ENCODE peak calls at places on chromosomes 4 and X, in seven cellular contexts. C, H, T, D, Q, E and B are unnamed samples.
A peak's percentile ranks its signal among the peaks of the same experiment; 100 is the strongest.

GRCh38 chrX:82081027-82081426 is 879.1 kb downstream of the SH3BGRL start:
- DNase-seq in C (no peak), H (no peak), T (no peak), D (no peak), Q (no peak), E (no peak), B (no peak)

GRCh38 chr4:119810001-119810400 is 181.4 kb upstream of the PDE5A start:
- DNase-seq in C (peak; percentile 50), H (no peak), T (no peak), D (no peak), Q (no peak), E (no peak), B (no peak)

GRCh38 chrX:43474321-43474720 is 181.8 kb upstream of the MAOA start:
- DNase-seq in C (no peak), H (no peak), T (no peak), D (no peak), Q (peak; percentile 21), E (no peak), B (no peak)

GRCh38 chr4:115972967-115973366 is 859.5 kb upstream of the NDST4 start:
- DNase-seq in C (no peak), H (no peak), T (no peak), D (no peak), Q (no peak), E (no peak), B (no peak)

GRCh38 chrX:150547511-150548115 is 20.8 kb upstream of the MTM1 start:
- DNase-seq in C (no peak), H (peak; percentile 73), T (peak; percentile 69), D (peak; percentile 68), Q (no peak), E (peak; percentile 4), B (peak; percentile 37)

GRCh38 chr4:39621582-39621981 is 17.1 kb downstream of the SMIM14 start:
- DNase-seq in C (peak; percentile 81), H (peak; percentile 52), T (no peak), D (peak; percentile 31), Q (peak; percentile 11), E (no peak), B (no peak)

GRCh38 chr4:1766336-1767057 is 26.6 kb upstream of the FGFR3 start:
- DNase-seq in C (no peak), H (peak; percentile 69), T (no peak), D (no peak), Q (no peak), E (no peak), B (peak; percentile 28)

GRCh38 chrX:90617710-90618325 is 696.1 kb downstream of the TGIF2LX start:
- DNase-seq in C (no peak), H (no peak), T (no peak), D (no peak), Q (no peak), E (no peak), B (no peak)

GRCh38 chr4:108702960-108703359 is 52.6 kb downstream of the OSTC start:
- DNase-seq in C (no peak), H (no peak), T (no peak), D (no peak), Q (no peak), E (no peak), B (no peak)

GRCh38 chr4:7701866-7702649 is 237.6 kb downstream of the AFAP1 start:
- DNase-seq in C (no peak), H (no peak), T (no peak), D (no peak), Q (peak; percentile 21), E (no peak), B (no peak)

GRCh38 chr4:20456416-20456815 is 204.7 kb downstream of the SLIT2 start:
- DNase-seq in C (peak; percentile 20), H (no peak), T (no peak), D (no peak), Q (no peak), E (no peak), B (no peak)

GRCh38 chr4:2868840-2869487 is 25.3 kb downstream of the ADD1 start:
- DNase-seq in C (no peak), H (no peak), T (no peak), D (no peak), Q (no peak), E (no peak), B (no peak)

GRCh38 chr4:52712991-52713275 is 38.3 kb downstream of the ERVMER34-1 start:
- DNase-seq in C (no peak), H (no peak), T (no peak), D (no peak), Q (no peak), E (no peak), B (no peak)

GRCh38 chr4:56668267-56668666 is 12.8 kb downstream of the HOPX start:
- DNase-seq in C (no peak), H (no peak), T (no peak), D (peak; percentile 15), Q (no peak), E (no peak), B (no peak)

GRCh38 chrX:123481908-123482873 is 250.7 kb downstream of the THOC2 start:
- DNase-seq in C (peak; percentile 27), H (no peak), T (no peak), D (no peak), Q (no peak), E (no peak), B (no peak)
- H3K27ac ChIP-seq in C (no peak overlapping the region), H (no peak overlapping the region), T (peak overlapping the region; percentile 40), D (peak overlapping the region; percentile 37), Q (no peak overlapping the region), E (no peak overlapping the region), B (no peak overlapping the region)

DNA sequence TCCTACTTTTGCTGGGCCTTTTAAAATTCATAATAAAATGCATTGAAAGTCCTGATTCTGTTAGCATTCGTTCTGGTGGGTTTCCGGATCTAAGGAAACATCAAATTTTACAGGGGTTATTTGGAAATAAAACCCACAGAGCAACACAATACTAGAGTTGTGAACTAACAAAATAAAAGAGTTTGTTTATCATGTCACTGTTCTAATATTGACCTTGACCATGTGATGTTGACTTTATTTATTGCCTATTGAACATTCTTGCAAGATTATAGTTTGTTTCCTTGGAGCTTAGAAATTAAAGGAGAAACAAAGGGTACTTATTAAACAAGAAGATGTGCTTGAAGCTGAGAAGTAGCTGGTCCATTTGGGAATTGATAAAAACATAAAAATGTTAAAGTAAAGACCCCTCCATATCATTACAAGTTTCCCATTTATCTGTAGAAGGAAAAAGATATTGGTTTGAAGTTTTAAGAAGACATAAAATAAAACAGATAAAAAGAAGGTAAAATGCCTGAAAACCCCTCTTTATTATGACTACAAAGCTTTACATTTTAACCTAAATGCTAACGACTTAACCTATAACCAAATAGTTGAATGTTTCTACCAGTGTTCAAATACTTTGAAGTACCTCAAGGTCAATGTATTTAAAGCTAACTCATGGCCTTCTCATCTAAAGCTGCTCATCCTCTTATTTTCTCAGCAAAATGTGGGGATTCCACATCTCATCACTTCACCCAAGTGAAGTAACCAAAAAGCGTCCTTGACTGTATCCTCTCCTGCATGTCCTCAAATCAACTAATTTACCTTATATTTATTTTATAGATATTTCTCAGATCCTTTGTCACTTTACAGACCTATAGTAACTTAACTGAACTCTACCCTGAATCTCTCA is 179.6 kb downstream of the GASK1B start:
- DNase-seq in C (no peak), H (no peak), T (no peak), D (no peak), Q (no peak), E (no peak), B (no peak)
- H3K27ac ChIP-seq in C (peak overlapping the region; percentile 35), H (peak overlapping the region; percentile 52), T (peak overlapping the region; percentile 77), D (peak overlapping the region; percentile 60), Q (no peak overlapping the region), E (no peak overlapping the region), B (no peak overlapping the region)

GRCh38 chr4:68344785-68345184 is 5.1 kb downstream of the YTHDC1 start:
- DNase-seq in C (no peak), H (no peak), T (no peak), D (no peak), Q (no peak), E (no peak), B (no peak)

GRCh38 chr4:68348577-68348976 is 1.3 kb downstream of the YTHDC1 start:
- DNase-seq in C (no peak), H (no peak), T (no peak), D (no peak), Q (no peak), E (no peak), B (no peak)

GRCh38 chr4:68346461-68346860 is 3.4 kb downstream of the YTHDC1 start:
- DNase-seq in C (no peak), H (peak; percentile 23), T (no peak), D (no peak), Q (peak; percentile 74), E (no peak), B (no peak)

GRCh38 chr4:68349361-68350360 is at the start of gene YTHDC1:
- DNase-seq in C (peak; percentile 96), H (peak; percentile 98), T (peak; percentile 97), D (peak; percentile 98), Q (peak; percentile 96), E (peak; percentile 94), B (peak; percentile 89)

GRCh38 chr4:68347845-68348244 is 2.0 kb downstream of the YTHDC1 start:
- DNase-seq in C (no peak), H (no peak), T (no peak), D (no peak), Q (no peak), E (no peak), B (no peak)
- H3K27ac ChIP-seq in C (no peak overlapping the region), H (peak overlapping the region; percentile 99), T (no peak overlapping the region), D (no peak overlapping the region), Q (peak overlapping the region; percentile 96), E (peak overlapping the region; percentile 97), B (no peak overlapping the region)

DNA sequence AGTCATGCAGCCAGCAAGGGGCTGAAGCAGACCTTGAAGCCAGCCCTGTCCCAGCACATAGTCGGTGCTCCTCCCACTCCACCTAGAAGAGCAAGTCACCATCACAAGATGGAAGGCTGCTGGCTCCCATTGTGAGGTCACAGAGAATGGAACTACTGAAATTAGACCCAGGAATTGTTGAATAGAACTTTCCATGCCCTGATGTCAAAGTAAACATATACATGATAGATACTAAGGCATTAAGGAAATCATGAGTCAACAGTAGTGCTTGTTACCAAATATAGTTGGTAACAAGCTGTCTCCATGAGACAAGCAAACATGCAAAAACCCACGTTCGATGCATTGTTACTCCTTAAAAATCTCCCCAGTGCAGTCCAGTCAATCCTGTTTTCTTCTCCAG is 177.1 kb upstream of the MID1 start:
- DNase-seq in C (peak; percentile 71), H (peak; percentile 7), T (no peak), D (no peak), Q (peak; percentile 40), E (no peak), B (no peak)
- H3K27ac ChIP-seq in C (no peak overlapping the region), H (peak overlapping the region; percentile 71), T (no peak overlapping the region), D (no peak overlapping the region), Q (no peak overlapping the region), E (no peak overlapping the region), B (no peak overlapping the region)

GRCh38 chrX:50615570-50616158 is 145.0 kb upstream of the DGKK start:
- DNase-seq in C (no peak), H (no peak), T (no peak), D (no peak), Q (no peak), E (no peak), B (no peak)
- H3K27ac ChIP-seq in C (no peak overlapping the region), H (no peak overlapping the region), T (no peak overlapping the region), D (no peak overlapping the region), Q (no peak overlapping the region), E (no peak overlapping the region), B (no peak overlapping the region)

GRCh38 chr4:157775971-157776370 is 396.9 kb downstream of the GASK1B start:
- DNase-seq in C (no peak), H (no peak), T (no peak), D (no peak), Q (no peak), E (no peak), B (no peak)
- H3K27ac ChIP-seq in C (no peak overlapping the region), H (no peak overlapping the region), T (no peak overlapping the region), D (no peak overlapping the region), Q (no peak overlapping the region), E (no peak overlapping the region), B (no peak overlapping the region)

GRCh38 chrX:13432376-13432775 is 112.5 kb upstream of the ATXN3L start:
- DNase-seq in C (peak; percentile 98), H (peak; percentile 70), T (no peak), D (no peak), Q (peak; percentile 87), E (no peak), B (no peak)
- H3K27ac ChIP-seq in C (peak overlapping the region; percentile 97), H (peak overlapping the region; percentile 80), T (peak overlapping the region; percentile 74), D (peak overlapping the region; percentile 61), Q (peak overlapping the region; percentile 38), E (no peak overlapping the region), B (no peak overlapping the region)